ENCODE peak calls at places on chromosomes 2 and 18, in five cellular contexts. W, O, D, N and U are unnamed samples.

GRCh38 chr18:63702660-63703059 is at the start of gene SERPINB11:
- DNase-seq in W (no peak), O (no peak), D (no peak), N (no peak), U (no peak)

GRCh38 chr18:76208632-76209308 is 286.3 kb downstream of the ZNF516 start:
- DNase-seq in W (no peak), O (no peak), D (no peak), N (no peak), U (no peak)

GRCh38 chr2:158795110-158795924 is at the start of gene DAPL1:
- DNase-seq in W (peak), O (no peak), D (peak), N (no peak), U (no peak)

GRCh38 chr2:223058952-223059716 is 7.1 kb downstream of the KCNE4 start:
- DNase-seq in W (no peak), O (no peak), D (peak), N (peak), U (no peak)

GRCh38 chr2:44969936-44970335 is 28.4 kb downstream of the SIX3 start:
- DNase-seq in W (no peak), O (no peak), D (peak), N (no peak), U (no peak)

GRCh38 chr18:9404565-9405060 is 70.0 kb downstream of the TWSG1 start:
- DNase-seq in W (no peak), O (no peak), D (no peak), N (no peak), U (no peak)

GRCh38 chr18:8162797-8163196 is 446.4 kb upstream of the RAB12 start:
- DNase-seq in W (no peak), O (no peak), D (peak), N (no peak), U (no peak)

GRCh38 chr2:232204457-232204931 is 174.1 kb upstream of the ALPP start:
- DNase-seq in W (peak), O (no peak), D (no peak), N (no peak), U (no peak)

GRCh38 chr2:71223767-71224333 is 3.1 kb downstream of the PAIP2B start:
- DNase-seq in W (peak), O (peak), D (peak), N (peak), U (no peak)

GRCh38 chr18:49030138-49030537 is 79.4 kb upstream of the SMAD7 start:
- DNase-seq in W (peak), O (no peak), D (no peak), N (no peak), U (no peak)

GRCh38 chr2:40033781-40034180 is 254.7 kb upstream of the THUMPD2 start:
- DNase-seq in W (no peak), O (no peak), D (no peak), N (no peak), U (no peak)

GRCh38 chr2:172623249-172623965 is 67.5 kb downstream of the PDK1 start:
- DNase-seq in W (no peak), O (no peak), D (no peak), N (peak), U (no peak)

GRCh38 chr18:52936931-52937330 is 596.9 kb downstream of the DCC start:
- DNase-seq in W (no peak), O (no peak), D (peak), N (no peak), U (no peak)

GRCh38 chr2:232959139-232959538 is 53.9 kb downstream of the NGEF start:
- DNase-seq in W (no peak), O (no peak), D (no peak), N (no peak), U (no peak)

GRCh38 chr2:28997847-28998735 is 17.0 kb downstream of the TOGARAM2 start:
- DNase-seq in W (no peak), O (no peak), D (no peak), N (no peak), U (no peak)

GRCh38 chr2:23663730-23664005 is 263.3 kb downstream of the ATAD2B start:
- DNase-seq in W (no peak), O (no peak), D (no peak), N (no peak), U (no peak)
- H3K4me3 ChIP-seq in W (no peak), O (no peak), D (no peak), N (no peak), U (no peak)

GRCh38 chr2:143440619-143441018 is 311.4 kb downstream of the ARHGAP15 start:
- DNase-seq in W (no peak), O (no peak), D (no peak), N (no peak), U (no peak)

GRCh38 chr2:143442203-143442602 is 313.0 kb downstream of the ARHGAP15 start:
- DNase-seq in W (no peak), O (no peak), D (no peak), N (no peak), U (no peak)
- H3K4me3 ChIP-seq in W (no peak), O (no peak), D (no peak), N (no peak), U (no peak)

GRCh38 chr2:189783927-189784867 is at the start of the genes ORMDL1 and PMS1:
- DNase-seq in W (peak), O (peak), D (peak), N (peak), U (peak)

GRCh38 chr2:189783451-189783926 is 650 bp downstream of the ORMDL1 start:
- DNase-seq in W (no peak), O (no peak), D (peak), N (no peak), U (no peak)

GRCh38 chr2:189782221-189782671 is 1.9 kb downstream of the ORMDL1 start:
- DNase-seq in W (no peak), O (no peak), D (peak), N (no peak), U (no peak)
- H3K4me3 ChIP-seq in W (no peak), O (peak), D (no peak), N (peak), U (peak)

GRCh38 chr18:62521588-62521987 is 1.2 kb upstream of the ZCCHC2 start:
- DNase-seq in W (no peak), O (no peak), D (no peak), N (no peak), U (no peak)
- H3K4me3 ChIP-seq in W (peak), O (peak), D (peak), N (no peak), U (peak)

DNA sequence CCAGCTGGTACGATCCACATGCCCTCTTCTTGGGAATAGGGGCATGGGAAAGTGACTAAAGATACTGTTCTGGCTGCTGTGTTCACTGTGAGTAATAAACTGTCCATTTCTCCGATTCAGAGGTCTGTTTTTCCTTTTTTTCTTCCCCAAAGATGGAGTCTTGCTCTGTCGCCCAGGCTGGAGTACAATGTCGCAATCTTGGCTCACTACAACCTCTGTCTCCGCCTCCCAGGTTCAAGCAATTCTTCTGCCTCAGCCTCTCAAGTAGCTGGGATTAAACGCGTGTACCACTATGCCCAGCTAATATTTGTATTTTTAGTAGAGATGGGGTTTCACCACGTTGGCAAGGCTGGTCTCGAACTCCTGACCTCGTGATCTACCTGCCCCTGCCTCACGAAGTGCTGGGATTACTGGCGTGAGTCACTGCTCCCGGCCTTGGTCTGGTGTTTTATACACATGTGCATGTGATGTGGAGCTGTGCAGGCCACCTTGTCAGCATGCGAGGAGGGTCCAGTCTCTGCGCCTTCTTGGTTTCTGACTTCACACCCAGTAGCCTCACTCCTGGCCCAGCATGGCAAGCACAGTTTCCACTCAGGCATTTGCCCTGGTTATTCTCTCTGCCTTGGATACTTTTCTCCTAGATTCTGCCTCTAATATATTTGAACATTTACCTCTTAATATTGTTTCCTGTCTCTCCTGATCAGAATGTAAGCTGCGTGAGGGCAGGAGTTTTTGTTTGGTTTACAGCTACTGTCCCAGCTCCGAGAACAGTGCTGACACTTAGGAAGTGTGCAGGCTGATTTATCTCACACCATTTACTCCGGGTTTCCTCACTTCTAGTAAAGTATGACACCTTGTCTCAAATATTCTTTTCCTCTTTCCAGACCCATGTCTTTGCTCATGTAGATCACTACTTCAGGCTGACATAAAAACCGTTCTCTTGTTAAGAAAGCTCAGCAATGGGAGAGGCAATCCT is 19.7 kb downstream of the PTPN18 start:
- DNase-seq in W (no peak), O (no peak), D (no peak), N (no peak), U (no peak)
- H3K4me3 ChIP-seq in W (no peak), O (no peak), D (no peak), N (no peak), U (no peak)

DNA sequence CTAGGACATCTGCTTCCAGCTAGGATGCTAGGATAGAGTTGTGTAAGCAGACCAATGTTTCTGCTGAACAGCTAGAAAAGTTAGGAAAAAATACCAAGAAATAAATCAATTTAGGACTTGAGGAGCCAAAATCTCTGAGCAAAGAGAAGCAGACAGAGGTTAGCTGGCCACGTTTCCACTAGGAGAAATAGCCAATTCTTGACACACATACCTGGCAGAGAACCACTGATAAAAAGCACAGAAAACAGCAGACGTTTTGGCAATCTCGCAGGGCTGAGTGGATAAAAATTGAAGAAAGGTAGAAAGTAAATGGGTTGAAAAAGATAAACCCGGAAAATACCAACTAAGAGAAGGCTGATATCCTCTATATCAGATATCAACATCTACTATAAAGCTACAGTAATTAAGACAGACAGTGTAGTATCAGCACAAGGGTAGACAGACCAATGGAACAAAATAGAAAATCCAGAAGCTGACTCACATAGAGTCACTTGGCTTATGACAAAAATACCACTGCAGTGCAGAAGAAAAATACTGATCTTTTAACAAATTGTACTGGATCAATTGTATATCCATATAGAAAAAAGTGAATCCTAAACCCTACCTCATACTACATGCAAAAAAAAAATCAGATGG is 306.1 kb upstream of the KLHL29 start:
- DNase-seq in W (no peak), O (no peak), D (no peak), N (no peak), U (no peak)
- H3K4me3 ChIP-seq in W (no peak), O (no peak), D (no peak), N (no peak), U (no peak)

GRCh38 chr18:79400091-79400590 is 4.4 kb downstream of the NFATC1 start:
- DNase-seq in W (peak), O (peak), D (no peak), N (no peak), U (peak)
- H3K4me3 ChIP-seq in W (peak), O (peak), D (peak), N (peak), U (peak)

GRCh38 chr18:22174341-22175148 is 5.2 kb downstream of the GATA6 start:
- DNase-seq in W (peak), O (no peak), D (peak), N (no peak), U (no peak)
- H3K4me3 ChIP-seq in W (peak), O (peak), D (no peak), N (peak), U (no peak)

GRCh38 chr2:217290467-217290866 is 430.6 kb upstream of the TNP1 start:
- DNase-seq in W (no peak), O (no peak), D (no peak), N (no peak), U (no peak)

GRCh38 chr2:217286833-217287232 is 427.0 kb upstream of the TNP1 start:
- DNase-seq in W (no peak), O (no peak), D (no peak), N (peak), U (no peak)

GRCh38 chr2:217289153-217289908 is 429.5 kb upstream of the TNP1 start:
- DNase-seq in W (no peak), O (no peak), D (no peak), N (no peak), U (no peak)

GRCh38 chr2:217289909-217290283 is 430.0 kb upstream of the TNP1 start:
- DNase-seq in W (peak), O (no peak), D (peak), N (no peak), U (no peak)

DNA sequence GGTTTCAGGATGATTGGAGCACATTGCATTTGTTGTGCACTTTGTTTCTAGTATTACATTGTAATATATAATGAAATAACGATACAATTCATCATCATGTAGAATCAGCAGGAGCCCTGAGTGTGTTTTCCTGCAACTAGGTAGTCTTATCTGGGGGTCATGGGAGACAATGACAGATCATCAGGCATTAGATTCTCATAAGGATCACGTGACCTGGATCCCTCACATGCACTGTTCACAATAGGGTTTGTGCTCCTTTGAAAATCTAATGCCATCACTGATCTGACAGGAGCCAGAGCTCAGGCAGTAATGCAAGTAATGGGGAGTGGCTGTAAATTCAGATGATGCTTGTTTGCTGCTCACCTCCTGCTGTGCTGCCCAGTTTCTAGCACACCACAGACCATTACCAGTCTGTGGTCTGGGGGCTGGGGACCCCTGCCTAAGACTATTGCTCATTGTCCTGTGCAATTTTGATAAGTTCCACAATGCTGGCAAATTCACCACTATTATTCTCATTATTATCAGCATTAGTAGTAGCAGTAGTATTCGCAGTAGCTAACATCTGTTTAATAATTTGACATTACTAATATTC is 428.7 kb upstream of the TNP1 start:
- DNase-seq in W (no peak), O (no peak), D (no peak), N (no peak), U (no peak)
- H3K4me3 ChIP-seq in W (no peak), O (no peak), D (no peak), N (no peak), U (no peak)